ENCODE peak calls at places on chromosomes 4 and X, in seven cellular contexts. One of them, this sample, is unnamed.

GRCh38 chr4:87716350-87717041 is 66.4 kb downstream of the DMP1 start:
- DNase-seq in T1000: no peak
- DNase-seq in epithelial cell of esophagus: peak
- DNase-seq in tibial nerve: peak
- DNase-seq in NAMALWA: no peak
- DNase-seq in T-cell: no peak
- DNase-seq in frontal cortex: no peak
- DNase-seq in this sample: no peak

GRCh38 chr4:86108152-86108551 is 251.7 kb downstream of the MAPK10 start:
- DNase-seq in T1000: no peak
- DNase-seq in epithelial cell of esophagus: peak
- DNase-seq in tibial nerve: no peak
- DNase-seq in NAMALWA: no peak
- DNase-seq in T-cell: no peak
- DNase-seq in frontal cortex: no peak
- DNase-seq in this sample: no peak

GRCh38 chrX:105865709-105866108 is 43.4 kb downstream of the NRK start:
- DNase-seq in T1000: no peak
- DNase-seq in epithelial cell of esophagus: peak
- DNase-seq in tibial nerve: no peak
- DNase-seq in NAMALWA: no peak
- DNase-seq in T-cell: no peak
- DNase-seq in frontal cortex: no peak
- DNase-seq in this sample: no peak

GRCh38 chrX:113929004-113929403 is 654.9 kb upstream of the HTR2C start:
- DNase-seq in T1000: peak
- DNase-seq in epithelial cell of esophagus: peak
- DNase-seq in tibial nerve: no peak
- DNase-seq in NAMALWA: peak
- DNase-seq in T-cell: no peak
- DNase-seq in frontal cortex: no peak
- DNase-seq in this sample: no peak

GRCh38 chr4:55348436-55348835 is 2.4 kb downstream of the SRD5A3 start:
- DNase-seq in T1000: no peak
- DNase-seq in epithelial cell of esophagus: peak
- DNase-seq in tibial nerve: no peak
- DNase-seq in NAMALWA: no peak
- DNase-seq in T-cell: no peak
- DNase-seq in frontal cortex: no peak
- DNase-seq in this sample: no peak

GRCh38 chr4:29081230-29081955 is 1638.8 kb upstream of the PCDH7 start:
- DNase-seq in T1000: no peak
- DNase-seq in epithelial cell of esophagus: peak
- DNase-seq in tibial nerve: no peak
- DNase-seq in NAMALWA: peak
- DNase-seq in T-cell: no peak
- DNase-seq in frontal cortex: no peak
- DNase-seq in this sample: no peak

GRCh38 chr4:26482508-26483462 is 7.5 kb downstream of the CCKAR start:
- DNase-seq in T1000: no peak
- DNase-seq in epithelial cell of esophagus: no peak
- DNase-seq in tibial nerve: no peak
- DNase-seq in NAMALWA: no peak
- DNase-seq in T-cell: no peak
- DNase-seq in frontal cortex: no peak
- DNase-seq in this sample: no peak

GRCh38 chrX:1391707-1392375 is at the start of gene SLC25A6:
- DNase-seq in T1000: no peak
- DNase-seq in epithelial cell of esophagus: peak
- DNase-seq in tibial nerve: peak
- DNase-seq in NAMALWA: peak
- DNase-seq in T-cell: peak
- DNase-seq in frontal cortex: peak
- DNase-seq in this sample: peak

GRCh38 chr4:106063009-106063408 is 167.7 kb downstream of the NPNT start:
- DNase-seq in T1000: no peak
- DNase-seq in epithelial cell of esophagus: no peak
- DNase-seq in tibial nerve: no peak
- DNase-seq in NAMALWA: no peak
- DNase-seq in T-cell: no peak
- DNase-seq in frontal cortex: no peak
- DNase-seq in this sample: no peak